ENCODE peak calls at places on chromosomes 1 and 21, in ten cellular contexts. A is amniotic stem cell, I is nucleus accumbens, F is AG10803, X is pancreas, D is testis, P is iPS-NIHi11, H is right lobe of liver, N is fibroblast of lung, O is GM04504. T is an unnamed sample.

GRCh38 chr1:118902299-118903270 is 85.6 kb downstream of the TBX15 start:
- DNase-seq in A (no peak), I (no peak), F (peak), X (no peak), D (no peak), P (no peak), H (peak), N (peak), O (peak), T (peak)

GRCh38 chr1:158649052-158649451 is 37.5 kb downstream of the SPTA1 start:
- DNase-seq in A (no peak), I (no peak), F (no peak), X (no peak), D (no peak), P (no peak), H (no peak), N (no peak), O (no peak), T (no peak)

GRCh38 chr1:45870500-45870899 is 67.1 kb downstream of the MAST2 start:
- DNase-seq in A (no peak), I (no peak), F (no peak), X (no peak), D (no peak), P (no peak), H (no peak), N (peak), O (no peak), T (no peak)

GRCh38 chr1:226095286-226095685 is 32.8 kb downstream of the H3-3A start:
- DNase-seq in A (no peak), I (no peak), F (no peak), X (no peak), D (no peak), P (no peak), H (no peak), N (no peak), O (no peak), T (no peak)

GRCh38 chr21:33011462-33011861 is 14.3 kb upstream of the OLIG2 start:
- DNase-seq in A (no peak), I (no peak), F (peak), X (no peak), D (no peak), P (no peak), H (no peak), N (peak), O (peak), T (peak)

GRCh38 chr21:27382404-27382803 is 415.5 kb upstream of the ADAMTS5 start:
- DNase-seq in A (no peak), I (no peak), F (no peak), X (no peak), D (no peak), P (no peak), H (no peak), N (no peak), O (no peak), T (no peak)

GRCh38 chr21:43778469-43779335 is 2.6 kb upstream of the CSTB start:
- DNase-seq in A (no peak), I (no peak), F (no peak), X (no peak), D (peak), P (no peak), H (no peak), N (no peak), O (no peak), T (no peak)

GRCh38 chr21:43808832-43809251 is 19.5 kb downstream of the RRP1 start:
- DNase-seq in A (no peak), I (no peak), F (no peak), X (no peak), D (no peak), P (no peak), H (no peak), N (no peak), O (no peak), T (no peak)

GRCh38 chr1:194056169-194056568 is 869.8 kb upstream of the B3GALT2 start:
- DNase-seq in A (no peak), I (no peak), F (no peak), X (no peak), D (no peak), P (no peak), H (no peak), N (peak), O (no peak), T (no peak)

GRCh38 chr1:93716974-93717373 is 35.3 kb upstream of the BCAR3 start:
- DNase-seq in A (no peak), I (no peak), F (no peak), X (no peak), D (no peak), P (no peak), H (no peak), N (peak), O (no peak), T (no peak)

GRCh38 chr1:2132222-2133038 is 62.1 kb downstream of the FAAP20 start:
- DNase-seq in A (peak), I (no peak), F (peak), X (no peak), D (peak), P (peak), H (no peak), N (peak), O (peak), T (peak)

GRCh38 chr21:31873275-31873695 is 465 bp downstream of the HUNK start:
- DNase-seq in A (no peak), I (no peak), F (no peak), X (peak), D (no peak), P (peak), H (no peak), N (no peak), O (no peak), T (no peak)

GRCh38 chr21:28776251-28776650 is 216.4 kb downstream of the LTN1 start:
- DNase-seq in A (no peak), I (no peak), F (peak), X (no peak), D (no peak), P (no peak), H (no peak), N (peak), O (no peak), T (peak)

GRCh38 chr21:14686466-14687276 is 140.6 kb upstream of the SAMSN1 start:
- DNase-seq in A (no peak), I (no peak), F (no peak), X (no peak), D (no peak), P (no peak), H (no peak), N (peak), O (no peak), T (no peak)

GRCh38 chr1:227447531-227447990 is 115.8 kb upstream of the ZNF678 start:
- DNase-seq in A (no peak), I (no peak), F (peak), X (peak), D (peak), P (peak), H (no peak), N (peak), O (no peak), T (no peak)

GRCh38 chr1:89966666-89967065 is 28.2 kb upstream of the ZNF326 start:
- DNase-seq in A (no peak), I (no peak), F (no peak), X (no peak), D (no peak), P (no peak), H (no peak), N (no peak), O (no peak), T (no peak)

GRCh38 chr1:180173451-180173850 is 18.8 kb downstream of the QSOX1 start:
- DNase-seq in A (no peak), I (no peak), F (no peak), X (no peak), D (no peak), P (no peak), H (no peak), N (no peak), O (no peak), T (no peak)

GRCh38 chr1:27519341-27520258 is 29.6 kb upstream of the WASF2 start:
- DNase-seq in A (no peak), I (peak), F (no peak), X (peak), D (peak), P (peak), H (peak), N (no peak), O (no peak), T (no peak)

GRCh38 chr21:36246080-36246631 is 73.8 kb upstream of the MORC3 start:
- DNase-seq in A (no peak), I (no peak), F (no peak), X (peak), D (no peak), P (peak), H (peak), N (peak), O (no peak), T (no peak)

GRCh38 chr1:200654660-200655059 is 15.0 kb downstream of the DDX59 start:
- DNase-seq in A (no peak), I (no peak), F (no peak), X (no peak), D (no peak), P (no peak), H (no peak), N (no peak), O (no peak), T (no peak)

GRCh38 chr1:176205322-176205914 is 1.7 kb downstream of the COP1 start:
- DNase-seq in A (no peak), I (no peak), F (no peak), X (no peak), D (no peak), P (no peak), H (no peak), N (peak), O (no peak), T (no peak)

GRCh38 chr1:107964397-107965111 is 426 bp downstream of the VAV3 start:
- DNase-seq in A (no peak), I (no peak), F (peak), X (no peak), D (peak), P (peak), H (peak), N (peak), O (no peak), T (no peak)

GRCh38 chr1:69645477-69645876 is 77.8 kb downstream of the LRRC7 start:
- DNase-seq in A (no peak), I (no peak), F (no peak), X (no peak), D (no peak), P (no peak), H (no peak), N (no peak), O (no peak), T (no peak)

GRCh38 chr1:178818416-178818815 is 52.5 kb downstream of the ANGPTL1 start:
- DNase-seq in A (peak), I (no peak), F (peak), X (no peak), D (no peak), P (no peak), H (no peak), N (peak), O (peak), T (peak)

GRCh38 chr21:42001781-42002180 is 8.4 kb downstream of the ZBTB21 start:
- DNase-seq in A (no peak), I (no peak), F (no peak), X (no peak), D (no peak), P (no peak), H (no peak), N (no peak), O (no peak), T (no peak)

GRCh38 chr1:26412180-26412840 is 1.7 kb downstream of the LIN28A start:
- DNase-seq in A (no peak), I (no peak), F (no peak), X (no peak), D (no peak), P (peak), H (no peak), N (no peak), O (no peak), T (no peak)

GRCh38 chr1:245690153-245690552 is 535.4 kb downstream of the KIF26B start:
- DNase-seq in A (no peak), I (no peak), F (no peak), X (no peak), D (no peak), P (no peak), H (no peak), N (peak), O (no peak), T (no peak)

GRCh38 chr1:201295861-201296260 is 12.6 kb downstream of the PKP1 start:
- DNase-seq in A (peak), I (no peak), F (peak), X (no peak), D (no peak), P (no peak), H (no peak), N (peak), O (peak), T (peak)

GRCh38 chr1:44740179-44740617 is 561 bp downstream of the KIF2C start:
- DNase-seq in A (no peak), I (no peak), F (no peak), X (no peak), D (no peak), P (no peak), H (no peak), N (no peak), O (no peak), T (no peak)

GRCh38 chr1:52663716-52664115 is 30.7 kb downstream of the SHISAL2A start:
- DNase-seq in A (no peak), I (no peak), F (no peak), X (no peak), D (no peak), P (no peak), H (no peak), N (no peak), O (no peak), T (no peak)

GRCh38 chr1:54945393-54945936 is 35.0 kb upstream of the TMEM61 start:
- DNase-seq in A (no peak), I (no peak), F (no peak), X (no peak), D (no peak), P (no peak), H (peak), N (no peak), O (no peak), T (no peak)

GRCh38 chr1:151352001-151352718 is 5.1 kb upstream of the RFX5 start:
- DNase-seq in A (no peak), I (no peak), F (no peak), X (no peak), D (no peak), P (no peak), H (no peak), N (peak), O (no peak), T (no peak)

GRCh38 chr1:220278991-220279390 is 6.7 kb upstream of the RAB3GAP2 start:
- DNase-seq in A (no peak), I (no peak), F (peak), X (no peak), D (no peak), P (no peak), H (no peak), N (peak), O (no peak), T (no peak)

GRCh38 chr1:208565761-208566440 is 321.7 kb upstream of the PLXNA2 start:
- DNase-seq in A (no peak), I (no peak), F (no peak), X (no peak), D (no peak), P (no peak), H (no peak), N (peak), O (no peak), T (no peak)

GRCh38 chr1:227729144-227729880 is 5.8 kb downstream of the JMJD4 start:
- DNase-seq in A (no peak), I (no peak), F (no peak), X (no peak), D (no peak), P (peak), H (peak), N (no peak), O (no peak), T (no peak)

GRCh38 chr1:85025940-85026339 is 22.4 kb downstream of the MCOLN3 start:
- DNase-seq in A (no peak), I (no peak), F (no peak), X (no peak), D (no peak), P (no peak), H (no peak), N (no peak), O (no peak), T (no peak)

GRCh38 chr1:114353233-114353632 is 157.8 kb downstream of the TRIM33 start:
- DNase-seq in A (no peak), I (no peak), F (peak), X (peak), D (peak), P (peak), H (no peak), N (peak), O (no peak), T (peak)

GRCh38 chr1:118841521-118841920 is 146.6 kb downstream of the TBX15 start:
- DNase-seq in A (no peak), I (no peak), F (no peak), X (no peak), D (no peak), P (no peak), H (no peak), N (no peak), O (no peak), T (no peak)

GRCh38 chr1:36187800-36188593 is 32.0 kb downstream of the MAP7D1 start:
- DNase-seq in A (peak), I (peak), F (peak), X (peak), D (peak), P (peak), H (peak), N (peak), O (peak), T (peak)